ENCODE peak calls at places on chromosomes 11 and 22, in nine cellular contexts. One of them, this sample, is unnamed.

GRCh38 chr22:25070870-25071465 is 118.5 kb downstream of the KIAA1671 start:
- DNase-seq in colonic mucosa: no peak
- DNase-seq in astrocyte: peak; percentile 20
- DNase-seq in AG10803: no peak
- DNase-seq in IMR-90: no peak
- DNase-seq in cardiac muscle cell: no peak
- DNase-seq in endothelial cell: no peak
- DNase-seq in prostate gland: no peak
- DNase-seq in progenitor cell of endocrine pancreas: no peak
- DNase-seq in this sample: no peak

GRCh38 chr11:46674463-46675287 is 25.7 kb downstream of the ARHGAP1 start:
- DNase-seq in colonic mucosa: peak; percentile 61
- DNase-seq in astrocyte: no peak
- DNase-seq in AG10803: no peak
- DNase-seq in IMR-90: peak; percentile 18
- DNase-seq in cardiac muscle cell: peak; percentile 72
- DNase-seq in endothelial cell: peak; percentile 64
- DNase-seq in prostate gland: no peak
- DNase-seq in progenitor cell of endocrine pancreas: no peak
- DNase-seq in this sample: no peak

GRCh38 chr11:9753031-9753430 is 89.2 kb downstream of the SWAP70 start:
- DNase-seq in colonic mucosa: no peak
- DNase-seq in astrocyte: peak; percentile 84
- DNase-seq in AG10803: peak; percentile 74
- DNase-seq in IMR-90: peak; percentile 83
- DNase-seq in cardiac muscle cell: no peak
- DNase-seq in endothelial cell: no peak
- DNase-seq in prostate gland: no peak
- DNase-seq in progenitor cell of endocrine pancreas: no peak
- DNase-seq in this sample: no peak

GRCh38 chr22:37701121-37701786 is 4.4 kb downstream of the TRIOBP start:
- DNase-seq in colonic mucosa: no peak
- DNase-seq in astrocyte: no peak
- DNase-seq in AG10803: no peak
- DNase-seq in IMR-90: peak; percentile 32
- DNase-seq in cardiac muscle cell: no peak
- DNase-seq in endothelial cell: no peak
- DNase-seq in prostate gland: no peak
- DNase-seq in progenitor cell of endocrine pancreas: no peak
- DNase-seq in this sample: no peak

GRCh38 chr11:2797181-2797711 is 88.3 kb downstream of the CDKN1C start:
- DNase-seq in colonic mucosa: no peak
- DNase-seq in astrocyte: no peak
- DNase-seq in AG10803: no peak
- DNase-seq in IMR-90: no peak
- DNase-seq in cardiac muscle cell: no peak
- DNase-seq in endothelial cell: no peak
- DNase-seq in prostate gland: peak; percentile 49
- DNase-seq in progenitor cell of endocrine pancreas: peak; percentile 5
- DNase-seq in this sample: no peak

GRCh38 chr11:62233730-62234129 is 8.3 kb upstream of the SCGB1D2 start:
- DNase-seq in colonic mucosa: no peak
- DNase-seq in astrocyte: no peak
- DNase-seq in AG10803: no peak
- DNase-seq in IMR-90: no peak
- DNase-seq in cardiac muscle cell: no peak
- DNase-seq in endothelial cell: no peak
- DNase-seq in prostate gland: no peak
- DNase-seq in progenitor cell of endocrine pancreas: no peak
- DNase-seq in this sample: no peak

GRCh38 chr22:28000361-28000760 is 81.3 kb upstream of the PITPNB start:
- DNase-seq in colonic mucosa: no peak
- DNase-seq in astrocyte: no peak
- DNase-seq in AG10803: no peak
- DNase-seq in IMR-90: no peak
- DNase-seq in cardiac muscle cell: no peak
- DNase-seq in endothelial cell: no peak
- DNase-seq in prostate gland: no peak
- DNase-seq in progenitor cell of endocrine pancreas: no peak
- DNase-seq in this sample: no peak

GRCh38 chr11:15668718-15669117 is 554.0 kb downstream of the INSC start:
- DNase-seq in colonic mucosa: peak; percentile 3
- DNase-seq in astrocyte: no peak
- DNase-seq in AG10803: no peak
- DNase-seq in IMR-90: no peak
- DNase-seq in cardiac muscle cell: no peak
- DNase-seq in endothelial cell: no peak
- DNase-seq in prostate gland: no peak
- DNase-seq in progenitor cell of endocrine pancreas: no peak
- DNase-seq in this sample: no peak

GRCh38 chr11:125412177-125412496 is 83.9 kb downstream of the FEZ1 start:
- DNase-seq in colonic mucosa: no peak
- DNase-seq in astrocyte: no peak
- DNase-seq in AG10803: no peak
- DNase-seq in IMR-90: no peak
- DNase-seq in cardiac muscle cell: no peak
- DNase-seq in endothelial cell: no peak
- DNase-seq in prostate gland: no peak
- DNase-seq in progenitor cell of endocrine pancreas: no peak
- DNase-seq in this sample: no peak

GRCh38 chr11:95055273-95055897 is 6.2 kb downstream of the KDM4F start:
- DNase-seq in colonic mucosa: no peak
- DNase-seq in astrocyte: no peak
- DNase-seq in AG10803: no peak
- DNase-seq in IMR-90: no peak
- DNase-seq in cardiac muscle cell: no peak
- DNase-seq in endothelial cell: no peak
- DNase-seq in prostate gland: no peak
- DNase-seq in progenitor cell of endocrine pancreas: no peak
- DNase-seq in this sample: no peak

GRCh38 chr11:115162919-115163318 is 341.3 kb downstream of the CADM1 start:
- DNase-seq in colonic mucosa: no peak
- DNase-seq in astrocyte: no peak
- DNase-seq in AG10803: no peak
- DNase-seq in IMR-90: no peak
- DNase-seq in cardiac muscle cell: no peak
- DNase-seq in endothelial cell: no peak
- DNase-seq in prostate gland: no peak
- DNase-seq in progenitor cell of endocrine pancreas: no peak
- DNase-seq in this sample: no peak

GRCh38 chr11:98601181-98601773 is 419.5 kb upstream of the CNTN5 start:
- DNase-seq in colonic mucosa: no peak
- DNase-seq in astrocyte: no peak
- DNase-seq in AG10803: no peak
- DNase-seq in IMR-90: no peak
- DNase-seq in cardiac muscle cell: no peak
- DNase-seq in endothelial cell: no peak
- DNase-seq in prostate gland: no peak
- DNase-seq in progenitor cell of endocrine pancreas: no peak
- DNase-seq in this sample: no peak

GRCh38 chr11:6603287-6604080 is at the start of the genes ILK and RRP8:
- DNase-seq in colonic mucosa: peak; percentile 93
- DNase-seq in astrocyte: peak; percentile 77
- DNase-seq in AG10803: peak; percentile 87
- DNase-seq in IMR-90: peak; percentile 86
- DNase-seq in cardiac muscle cell: peak; percentile 96
- DNase-seq in endothelial cell: peak; percentile 92
- DNase-seq in prostate gland: peak; percentile 90
- DNase-seq in progenitor cell of endocrine pancreas: peak; percentile 81
- DNase-seq in this sample: peak; percentile 78

GRCh38 chr11:131859811-131860210 is 489.4 kb downstream of the NTM start:
- DNase-seq in colonic mucosa: no peak
- DNase-seq in astrocyte: peak; percentile 76
- DNase-seq in AG10803: peak; percentile 50
- DNase-seq in IMR-90: peak; percentile 77
- DNase-seq in cardiac muscle cell: no peak
- DNase-seq in endothelial cell: no peak
- DNase-seq in prostate gland: no peak
- DNase-seq in progenitor cell of endocrine pancreas: no peak
- DNase-seq in this sample: no peak

GRCh38 chr11:46436113-46436512 is 44.5 kb upstream of the CHRM4 start:
- DNase-seq in colonic mucosa: no peak
- DNase-seq in astrocyte: no peak
- DNase-seq in AG10803: no peak
- DNase-seq in IMR-90: no peak
- DNase-seq in cardiac muscle cell: no peak
- DNase-seq in endothelial cell: no peak
- DNase-seq in prostate gland: no peak
- DNase-seq in progenitor cell of endocrine pancreas: no peak
- DNase-seq in this sample: no peak

GRCh38 chr22:30033891-30034290 is 46.4 kb upstream of the HORMAD2 start:
- DNase-seq in colonic mucosa: no peak
- DNase-seq in astrocyte: no peak
- DNase-seq in AG10803: no peak
- DNase-seq in IMR-90: no peak
- DNase-seq in cardiac muscle cell: no peak
- DNase-seq in endothelial cell: no peak
- DNase-seq in prostate gland: no peak
- DNase-seq in progenitor cell of endocrine pancreas: no peak
- DNase-seq in this sample: no peak

GRCh38 chr11:121741954-121742361 is 289.2 kb upstream of the SORL1-AS1 start:
- DNase-seq in colonic mucosa: peak; percentile 27
- DNase-seq in astrocyte: peak; percentile 57
- DNase-seq in AG10803: peak; percentile 51
- DNase-seq in IMR-90: peak; percentile 52
- DNase-seq in cardiac muscle cell: peak; percentile 22
- DNase-seq in endothelial cell: no peak
- DNase-seq in prostate gland: peak; percentile 7
- DNase-seq in progenitor cell of endocrine pancreas: no peak
- DNase-seq in this sample: no peak

GRCh38 chr11:10382518-10382917 is 72.5 kb upstream of the AMPD3 start:
- DNase-seq in colonic mucosa: no peak
- DNase-seq in astrocyte: no peak
- DNase-seq in AG10803: no peak
- DNase-seq in IMR-90: no peak
- DNase-seq in cardiac muscle cell: no peak
- DNase-seq in endothelial cell: no peak
- DNase-seq in prostate gland: no peak
- DNase-seq in progenitor cell of endocrine pancreas: no peak
- DNase-seq in this sample: no peak

GRCh38 chr11:23359297-23359696 is 499.0 kb upstream of the CCDC179 start:
- DNase-seq in colonic mucosa: peak; percentile 23
- DNase-seq in astrocyte: peak; percentile 96
- DNase-seq in AG10803: peak; percentile 68
- DNase-seq in IMR-90: peak; percentile 97
- DNase-seq in cardiac muscle cell: no peak
- DNase-seq in endothelial cell: no peak
- DNase-seq in prostate gland: no peak
- DNase-seq in progenitor cell of endocrine pancreas: no peak
- DNase-seq in this sample: no peak

GRCh38 chr22:36823177-36823839 is 6.5 kb upstream of the PVALB start:
- DNase-seq in colonic mucosa: no peak
- DNase-seq in astrocyte: peak; percentile 23
- DNase-seq in AG10803: peak; percentile 19
- DNase-seq in IMR-90: peak; percentile 5
- DNase-seq in cardiac muscle cell: no peak
- DNase-seq in endothelial cell: peak; percentile 75
- DNase-seq in prostate gland: no peak
- DNase-seq in progenitor cell of endocrine pancreas: no peak
- DNase-seq in this sample: no peak

GRCh38 chr22:31738566-31738965 is 11.4 kb downstream of the PRR14L start:
- DNase-seq in colonic mucosa: no peak
- DNase-seq in astrocyte: no peak
- DNase-seq in AG10803: no peak
- DNase-seq in IMR-90: no peak
- DNase-seq in cardiac muscle cell: no peak
- DNase-seq in endothelial cell: no peak
- DNase-seq in prostate gland: no peak
- DNase-seq in progenitor cell of endocrine pancreas: no peak
- DNase-seq in this sample: no peak
- TF ChIP-seq CTCF in colonic mucosa: no peak
- TF ChIP-seq CTCF in astrocyte: no peak
- TF ChIP-seq CTCF in AG10803: peak; percentile 12
- TF ChIP-seq CTCF in IMR-90: no peak
- TF ChIP-seq CTCF in cardiac muscle cell: no peak
- TF ChIP-seq CTCF in endothelial cell: no peak
- TF ChIP-seq CTCF in prostate gland: no peak
- TF ChIP-seq CTCF in progenitor cell of endocrine pancreas: no peak
- TF ChIP-seq CTCF in this sample: no peak

DNA sequence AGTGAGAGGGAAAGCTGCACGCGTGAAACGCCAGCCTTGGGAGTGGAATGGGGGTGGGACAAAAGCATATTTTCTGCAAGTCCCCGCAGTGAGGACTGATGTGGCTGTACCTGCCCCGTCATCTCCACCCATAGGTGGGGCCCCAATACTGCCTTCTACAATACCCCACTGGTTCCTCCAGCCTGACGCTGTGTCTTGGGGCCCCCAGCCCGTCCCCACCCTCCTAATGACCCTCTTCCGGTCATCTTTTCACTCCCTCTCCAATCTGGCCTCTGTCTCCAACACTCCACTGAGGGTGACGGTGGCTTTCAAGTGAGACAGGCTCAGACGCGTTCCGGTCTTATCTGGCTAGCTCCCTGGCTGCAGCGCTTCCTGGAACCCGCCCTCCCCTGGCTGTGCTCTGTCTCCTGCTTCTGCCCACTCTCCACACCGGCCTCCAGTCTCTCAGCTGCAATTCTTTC is 104.2 kb downstream of the MICAL3 start:
- DNase-seq in colonic mucosa: peak; percentile 79
- DNase-seq in astrocyte: peak; percentile 63
- DNase-seq in AG10803: no peak
- DNase-seq in IMR-90: peak; percentile 62
- DNase-seq in cardiac muscle cell: peak; percentile 91
- DNase-seq in endothelial cell: peak; percentile 39
- DNase-seq in prostate gland: peak; percentile 87
- DNase-seq in progenitor cell of endocrine pancreas: no peak
- DNase-seq in this sample: no peak
- TF ChIP-seq CTCF in colonic mucosa: no peak
- TF ChIP-seq CTCF in astrocyte: no peak
- TF ChIP-seq CTCF in AG10803: no peak
- TF ChIP-seq CTCF in IMR-90: peak; percentile 2
- TF ChIP-seq CTCF in cardiac muscle cell: peak; percentile 7
- TF ChIP-seq CTCF in endothelial cell: no peak
- TF ChIP-seq CTCF in prostate gland: peak; percentile 28
- TF ChIP-seq CTCF in progenitor cell of endocrine pancreas: no peak
- TF ChIP-seq CTCF in this sample: no peak

GRCh38 chr22:44120314-44120704 is 60.4 kb upstream of the PARVG start:
- DNase-seq in colonic mucosa: no peak
- DNase-seq in astrocyte: no peak
- DNase-seq in AG10803: no peak
- DNase-seq in IMR-90: no peak
- DNase-seq in cardiac muscle cell: no peak
- DNase-seq in endothelial cell: no peak
- DNase-seq in prostate gland: no peak
- DNase-seq in progenitor cell of endocrine pancreas: no peak
- DNase-seq in this sample: no peak
- TF ChIP-seq CTCF in colonic mucosa: no peak
- TF ChIP-seq CTCF in astrocyte: no peak
- TF ChIP-seq CTCF in AG10803: no peak
- TF ChIP-seq CTCF in IMR-90: no peak
- TF ChIP-seq CTCF in cardiac muscle cell: no peak
- TF ChIP-seq CTCF in endothelial cell: no peak
- TF ChIP-seq CTCF in prostate gland: no peak
- TF ChIP-seq CTCF in progenitor cell of endocrine pancreas: no peak
- TF ChIP-seq CTCF in this sample: no peak

DNA sequence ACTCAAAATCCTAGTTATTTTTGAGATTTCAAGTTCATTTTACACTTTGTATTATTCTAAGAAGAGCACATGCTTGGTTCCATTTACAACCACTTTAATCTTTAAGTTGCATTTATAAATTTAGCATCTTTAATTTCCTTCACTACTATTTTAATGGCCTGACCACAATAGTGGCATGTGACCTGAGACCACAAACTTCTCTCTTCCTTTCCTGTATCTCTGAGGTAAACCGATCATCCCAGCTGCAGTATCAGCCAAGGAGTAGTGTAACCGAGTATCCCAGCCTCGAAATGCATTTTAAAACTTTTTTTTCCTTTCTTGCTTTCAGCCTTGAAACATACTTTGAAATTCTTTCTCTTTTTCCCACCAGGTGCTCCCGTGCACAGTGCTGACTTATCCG is 28.7 kb upstream of the CBX6 start:
- DNase-seq in colonic mucosa: no peak
- DNase-seq in astrocyte: no peak
- DNase-seq in AG10803: no peak
- DNase-seq in IMR-90: no peak
- DNase-seq in cardiac muscle cell: no peak
- DNase-seq in endothelial cell: no peak
- DNase-seq in prostate gland: no peak
- DNase-seq in progenitor cell of endocrine pancreas: no peak
- DNase-seq in this sample: no peak
- TF ChIP-seq CTCF in colonic mucosa: no peak
- TF ChIP-seq CTCF in astrocyte: no peak
- TF ChIP-seq CTCF in AG10803: no peak
- TF ChIP-seq CTCF in IMR-90: no peak
- TF ChIP-seq CTCF in cardiac muscle cell: no peak
- TF ChIP-seq CTCF in endothelial cell: no peak
- TF ChIP-seq CTCF in prostate gland: no peak
- TF ChIP-seq CTCF in progenitor cell of endocrine pancreas: no peak
- TF ChIP-seq CTCF in this sample: no peak